ENCODE peak calls at places on chromosomes 4 and X, in five cellular contexts. M, R, E, X and H are unnamed samples.

GRCh38 chr4:71270901-71271300 is 67.9 kb upstream of the SLC4A4 start:
- DNase-seq in R (peak; percentile 45), M (peak; percentile 37), X (peak; percentile 42), E (peak; percentile 27), H (no peak)

GRCh38 chr4:158811704-158812103 is 42.9 kb downstream of the FNIP2 start:
- DNase-seq in R (no peak), M (peak; percentile 52), E (no peak), X (no peak), H (no peak)

GRCh38 chr4:159420162-159421057 is 317.5 kb downstream of the RAPGEF2 start:
- DNase-seq in X (no peak), E (no peak), R (no peak), M (no peak), H (no peak)

GRCh38 chr4:14879643-14880042 is 122.6 kb upstream of the CPEB2 start:
- DNase-seq in M (peak; percentile 73), X (no peak), E (no peak), R (no peak), H (no peak)

GRCh38 chr4:186808635-186809018 is 85.0 kb upstream of the FAT1 start:
- DNase-seq in X (no peak), M (peak; percentile 90), R (peak; percentile 96), E (no peak), H (no peak)

GRCh38 chr4:137510866-137511265 is 21.4 kb downstream of the PCDH18 start:
- DNase-seq in E (no peak), R (peak; percentile 96), X (no peak), M (peak; percentile 82), H (no peak)

GRCh38 chr4:76060506-76060905 is 14.0 kb upstream of the ART3 start:
- DNase-seq in R (no peak), E (no peak), M (no peak), X (no peak), H (no peak)

GRCh38 chr4:175277816-175278215 is 359.7 kb downstream of the ADAM29 start:
- DNase-seq in R (no peak), M (no peak), X (no peak), E (no peak), H (no peak)

GRCh38 chrX:13164611-13165010 is 120.2 kb upstream of the FAM9C start:
- DNase-seq in E (no peak), M (no peak), R (no peak), X (no peak), H (no peak)

GRCh38 chr4:82799006-82799881 is 648 bp upstream of the SCD5 start:
- DNase-seq in E (no peak), X (peak; percentile 23), R (no peak), M (no peak), H (peak; percentile 8)

GRCh38 chrX:103741879-103742278 is 31.2 kb downstream of the TMEM31 start:
- DNase-seq in E (no peak), R (no peak), M (no peak), X (no peak), H (no peak)

GRCh38 chr4:152255437-152255836 is 280.5 kb downstream of the FBXW7 start:
- DNase-seq in R (peak; percentile 27), E (no peak), X (peak; percentile 82), M (peak; percentile 77), H (peak; percentile 51)

GRCh38 chr4:2343476-2343875 is 75.0 kb downstream of the ZFYVE28 start:
- DNase-seq in M (no peak), R (no peak), X (no peak), E (no peak), H (no peak)

GRCh38 chr4:147933316-147933715 is 201.4 kb downstream of the ARHGAP10 start:
- DNase-seq in X (no peak), E (no peak), R (peak; percentile 59), M (no peak), H (no peak)

GRCh38 chrX:97021680-97022079 is 138.0 kb downstream of the RPA4 start:
- DNase-seq in M (peak; percentile 61), X (no peak), E (no peak), R (peak; percentile 49), H (no peak)

GRCh38 chrX:42837747-42838146 is 59.8 kb upstream of the PPP1R2C start:
- DNase-seq in M (no peak), X (no peak), R (no peak), E (no peak), H (no peak)

GRCh38 chr4:144709793-144710525 is 64.0 kb downstream of the HHIP start:
- DNase-seq in M (peak; percentile 74), E (no peak), X (no peak), R (peak; percentile 66), H (no peak)

GRCh38 chr4:74933562-74934015 is 673 bp downstream of the PARM1 start:
- DNase-seq in X (no peak), M (no peak), E (no peak), R (no peak), H (no peak)

GRCh38 chr4:182453830-182454229 is 210.6 kb downstream of the TENM3 start:
- DNase-seq in M (no peak), X (no peak), E (no peak), R (no peak), H (no peak)

GRCh38 chrX:133337250-133337649 is 78.0 kb downstream of the GPC4 start:
- DNase-seq in E (no peak), X (no peak), M (peak; percentile 19), R (no peak), H (no peak)

GRCh38 chrX:84187501-84188319 is at the start of gene RPS6KA6:
- DNase-seq in M (no peak), X (no peak), E (peak; percentile 38), R (peak; percentile 22), H (no peak)

GRCh38 chr4:28639747-28640146 is 1779.1 kb downstream of the STIM2 start:
- DNase-seq in E (no peak), R (no peak), M (no peak), X (no peak), H (no peak)

GRCh38 chr4:25413261-25413660 is 36.2 kb downstream of the ANAPC4 start:
- DNase-seq in M (no peak), R (no peak), X (no peak), E (no peak), H (no peak)

GRCh38 chr4:7524064-7524682 is 89.4 kb upstream of the PSAPL1 start:
- DNase-seq in X (no peak), R (no peak), E (no peak), M (no peak), H (no peak)

GRCh38 chr4:6472387-6473263 is at the start of gene PPP2R2C:
- DNase-seq in E (no peak), R (no peak), X (peak; percentile 19), M (no peak), H (no peak)

GRCh38 chr4:108821056-108821925 is 58.4 kb upstream of the ETNPPL start:
- DNase-seq in E (no peak), M (peak; percentile 69), R (no peak), X (no peak), H (no peak)

GRCh38 chr4:73335717-73336116 is 68.4 kb upstream of the ALB start:
- DNase-seq in X (no peak), E (no peak), M (no peak), R (no peak), H (no peak)

GRCh38 chr4:33429971-33430370 is 2709.8 kb downstream of the PCDH7 start:
- DNase-seq in R (no peak), X (no peak), M (no peak), E (no peak), H (no peak)

GRCh38 chr4:988726-989721 is 2.2 kb downstream of the IDUA start:
- DNase-seq in X (no peak), R (no peak), E (no peak), M (no peak), H (no peak)

GRCh38 chr4:139555705-139556070 is 331 bp downstream of the SETD7 start:
- DNase-seq in X (no peak), R (no peak), M (no peak), E (peak; percentile 42), H (no peak)

GRCh38 chrX:12984629-12985303 is 9.9 kb downstream of the TMSB4X start:
- DNase-seq in X (peak; percentile 74), M (peak; percentile 83), R (peak; percentile 35), E (no peak), H (peak; percentile 72)

GRCh38 chrX:118251251-118251650 is 94.7 kb upstream of the WDR44 start:
- DNase-seq in M (no peak), E (no peak), X (no peak), R (peak; percentile 67), H (no peak)

GRCh38 chr4:139767168-139767567 is 101.5 kb downstream of the MGST2 start:
- DNase-seq in M (no peak), E (no peak), R (no peak), X (no peak), H (no peak)

GRCh38 chr4:48906283-48907173 is at the start of gene OCIAD2:
- DNase-seq in E (peak; percentile 32), X (peak; percentile 91), R (no peak), M (peak; percentile 56), H (peak; percentile 86)

GRCh38 chrX:103376118-103376978 is at the start of gene BEX3:
- DNase-seq in E (peak; percentile 41), R (peak; percentile 59), M (no peak), X (peak; percentile 55), H (peak; percentile 51)

GRCh38 chrX:42490111-42490510 is 287.9 kb downstream of the PPP1R2C start:
- DNase-seq in R (no peak), E (no peak), M (no peak), X (no peak), H (no peak)

GRCh38 chr4:141021397-141022194 is 111.7 kb downstream of the RNF150 start:
- DNase-seq in M (no peak), X (no peak), R (no peak), E (no peak), H (no peak)

GRCh38 chr4:898869-899555 is 33.1 kb downstream of the GAK start:
- DNase-seq in X (no peak), R (no peak), M (no peak), E (no peak), H (no peak)

GRCh38 chrX:69028761-69029120 is 136.5 kb downstream of the PJA1 start:
- DNase-seq in R (no peak), X (no peak), M (peak; percentile 58), E (no peak), H (no peak)